ENCODE peak calls at places on chromosomes 3 and 15, in six cellular contexts. Q, X, W, D, A and I are unnamed samples.

GRCh38 chr3:59266551-59266950 is 216.7 kb upstream of the CFAP20DC start:
- DNase-seq in Q (no peak), X (no peak), W (no peak), D (no peak), A (no peak), I (no peak)

GRCh38 chr15:47374222-47374621 is 343.1 kb upstream of the SEMA6D start:
- DNase-seq in Q (peak), X (peak), W (no peak), D (no peak), A (no peak), I (peak)

GRCh38 chr3:48038971-48039481 is 22.8 kb upstream of the MAP4 start:
- DNase-seq in Q (no peak), X (peak), W (peak), D (no peak), A (no peak), I (peak)

GRCh38 chr15:38854506-38854905 is 289.9 kb upstream of the RASGRP1 start:
- DNase-seq in Q (no peak), X (no peak), W (no peak), D (no peak), A (no peak), I (no peak)

GRCh38 chr3:82000350-82000749 is 238.9 kb upstream of the GBE1 start:
- DNase-seq in Q (no peak), X (no peak), W (no peak), D (no peak), A (no peak), I (no peak)

GRCh38 chr15:68776477-68777270 is 44.0 kb downstream of the ANP32A start:
- DNase-seq in Q (no peak), X (no peak), W (no peak), D (no peak), A (no peak), I (peak)

GRCh38 chr15:55434989-55435825 is 26.9 kb downstream of the PIERCE2 start:
- DNase-seq in Q (peak), X (peak), W (peak), D (peak), A (no peak), I (peak)

GRCh38 chr3:24316887-24317383 is 177.7 kb downstream of the THRB start:
- DNase-seq in Q (no peak), X (no peak), W (peak), D (no peak), A (no peak), I (no peak)

GRCh38 chr3:47813551-47814177 is 10.7 kb downstream of the DHX30 start:
- DNase-seq in Q (no peak), X (no peak), W (no peak), D (no peak), A (no peak), I (no peak)

GRCh38 chr3:106691476-106691875 is 685.8 kb upstream of the CCDC54 start:
- DNase-seq in Q (no peak), X (no peak), W (no peak), D (no peak), A (no peak), I (no peak)

GRCh38 chr15:68417897-68418296 is 14.1 kb downstream of the ITGA11 start:
- DNase-seq in Q (no peak), X (no peak), W (no peak), D (no peak), A (no peak), I (no peak)

GRCh38 chr15:29089731-29090616 is 179.6 kb downstream of the NSMCE3 start:
- DNase-seq in Q (no peak), X (no peak), W (no peak), D (no peak), A (no peak), I (peak)

GRCh38 chr3:13149331-13150203 is 76.3 kb upstream of the IQSEC1 start:
- DNase-seq in Q (no peak), X (no peak), W (no peak), D (no peak), A (no peak), I (no peak)

GRCh38 chr3:48427630-48427962 is 2.3 kb downstream of the PLXNB1 start:
- DNase-seq in Q (no peak), X (no peak), W (no peak), D (no peak), A (no peak), I (no peak)

GRCh38 chr3:184155644-184156521 is 706 bp downstream of the DVL3 start:
- DNase-seq in Q (no peak), X (peak), W (peak), D (peak), A (no peak), I (peak)

GRCh38 chr3:150268426-150269321 is 139.4 kb upstream of the TSC22D2 start:
- DNase-seq in Q (peak), X (no peak), W (peak), D (peak), A (no peak), I (no peak)

GRCh38 chr15:31235298-31236183 is 91.1 kb upstream of the KLF13 start:
- DNase-seq in Q (peak), X (no peak), W (no peak), D (peak), A (no peak), I (no peak)

GRCh38 chr3:151398895-151399294 is 14.3 kb upstream of the P2RY12 start:
- DNase-seq in Q (no peak), X (no peak), W (peak), D (no peak), A (no peak), I (peak)

GRCh38 chr3:23096041-23096440 is 107.1 kb upstream of the UBE2E2 start:
- DNase-seq in Q (peak), X (no peak), W (no peak), D (no peak), A (no peak), I (no peak)

GRCh38 chr3:30311781-30312180 is 294.6 kb upstream of the TGFBR2 start:
- DNase-seq in Q (no peak), X (no peak), W (no peak), D (no peak), A (no peak), I (no peak)

GRCh38 chr3:182913889-182914288 is 66.4 kb downstream of the DCUN1D1 start:
- DNase-seq in Q (no peak), X (no peak), W (no peak), D (no peak), A (peak), I (no peak)

GRCh38 chr3:119380697-119381096 is 82.7 kb downstream of the TMEM39A start:
- DNase-seq in Q (peak), X (no peak), W (no peak), D (peak), A (no peak), I (no peak)

GRCh38 chr3:1700650-1701049 is 398.0 kb upstream of the CNTN4 start:
- DNase-seq in Q (no peak), X (no peak), W (no peak), D (no peak), A (no peak), I (no peak)

GRCh38 chr3:78668302-78668701 is 1099.5 kb downstream of the ROBO1 start:
- DNase-seq in Q (no peak), X (no peak), W (peak), D (no peak), A (no peak), I (no peak)

GRCh38 chr3:169562988-169563774 is 100.3 kb downstream of the MECOM start:
- DNase-seq in Q (peak), X (no peak), W (no peak), D (no peak), A (no peak), I (peak)

GRCh38 chr3:77348244-77348855 is 308.5 kb downstream of the ROBO2 start:
- DNase-seq in Q (peak), X (peak), W (peak), D (peak), A (no peak), I (peak)

GRCh38 chr3:197737749-197738462 is 1.2 kb upstream of the RUBCN start:
- DNase-seq in Q (no peak), X (no peak), W (no peak), D (peak), A (no peak), I (no peak)

GRCh38 chr15:94305133-94305532 is 73.8 kb downstream of the MCTP2 start:
- DNase-seq in Q (no peak), X (no peak), W (no peak), D (no peak), A (no peak), I (peak)

GRCh38 chr3:113629941-113630340 is 66.5 kb downstream of the USF3 start:
- DNase-seq in Q (no peak), X (no peak), W (no peak), D (no peak), A (no peak), I (no peak)

GRCh38 chr3:45994661-45995369 is 809 bp downstream of the FYCO1 start:
- DNase-seq in Q (no peak), X (no peak), W (peak), D (peak), A (no peak), I (peak)

GRCh38 chr3:150556792-150557191 is 10.2 kb downstream of the EIF2A start:
- DNase-seq in Q (no peak), X (peak), W (no peak), D (no peak), A (no peak), I (no peak)

GRCh38 chr15:74833376-74834107 is 7.1 kb downstream of the CPLX3 start:
- DNase-seq in Q (no peak), X (no peak), W (no peak), D (no peak), A (no peak), I (peak)

GRCh38 chr3:129624347-129625070 is 18.0 kb upstream of the PLXND1 start:
- DNase-seq in Q (no peak), X (peak), W (no peak), D (no peak), A (no peak), I (peak)

GRCh38 chr3:124851136-124851535 is 36.0 kb downstream of the ITGB5 start:
- DNase-seq in Q (no peak), X (no peak), W (no peak), D (no peak), A (no peak), I (no peak)

GRCh38 chr15:58357529-58358476 is 74.0 kb upstream of the LIPC start:
- DNase-seq in Q (peak), X (peak), W (no peak), D (no peak), A (no peak), I (no peak)

GRCh38 chr15:100663550-100664335 is 61.4 kb downstream of the ASB7 start:
- DNase-seq in Q (no peak), X (peak), W (no peak), D (no peak), A (no peak), I (no peak)

GRCh38 chr3:149339931-149340309 is 6.5 kb upstream of the TM4SF18 start:
- DNase-seq in Q (peak), X (peak), W (peak), D (no peak), A (no peak), I (peak)

GRCh38 chr15:33526532-33526931 is 215.8 kb downstream of the RYR3 start:
- DNase-seq in Q (no peak), X (no peak), W (no peak), D (no peak), A (no peak), I (no peak)

GRCh38 chr15:51756482-51756881 is 5.1 kb downstream of the TMOD2 start:
- DNase-seq in Q (no peak), X (no peak), W (no peak), D (peak), A (no peak), I (peak)
- TF ChIP-seq MYC in Q (no peak), X (no peak), W (no peak), D (no peak), A (no peak), I (no peak)

GRCh38 chr3:144312702-144313101 is 341.1 kb downstream of the DIPK2A start:
- DNase-seq in Q (no peak), X (no peak), W (no peak), D (no peak), A (no peak), I (no peak)
- H3K4me3 ChIP-seq in Q (no peak), X (no peak), W (no peak), D (no peak), A (no peak), I (no peak)

GRCh38 chr3:15527031-15527459 is 5.5 kb upstream of the COLQ start:
- DNase-seq in Q (no peak), X (no peak), W (peak), D (peak), A (no peak), I (no peak)
- TF ChIP-seq MYC in Q (no peak), X (no peak), W (no peak), D (no peak), A (no peak), I (no peak)

GRCh38 chr3:188946837-188947236 is 224.9 kb upstream of the TPRG1 start:
- DNase-seq in Q (no peak), X (no peak), W (no peak), D (no peak), A (no peak), I (no peak)
- H3K4me3 ChIP-seq in Q (peak), X (peak), W (no peak), D (no peak), A (no peak), I (no peak)

DNA sequence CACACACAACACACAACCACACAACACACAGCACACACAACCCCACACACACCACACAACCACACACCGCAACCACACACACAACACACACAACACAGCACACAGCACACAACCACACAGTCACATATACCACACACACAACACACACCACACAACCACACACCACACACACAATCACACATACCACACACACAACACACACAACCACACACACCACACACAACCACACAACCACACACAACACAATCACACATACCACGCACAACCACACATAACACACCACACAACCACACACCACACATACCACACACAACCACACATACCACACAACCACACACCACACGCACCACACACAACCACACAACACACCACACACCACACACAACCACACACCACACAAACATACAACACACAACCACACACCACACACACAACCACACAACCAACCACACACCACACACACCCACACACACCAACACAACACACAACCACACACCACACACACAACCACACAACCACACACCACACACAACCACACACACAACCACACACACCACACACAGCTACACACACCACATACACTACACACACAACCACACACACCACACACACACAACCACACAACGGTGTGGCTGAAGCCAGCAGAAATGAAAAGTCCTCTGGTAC is 23.6 kb downstream of the CPN2 start:
- DNase-seq in Q (peak), X (no peak), W (no peak), D (no peak), A (no peak), I (no peak)
- TF ChIP-seq MYC in Q (no peak), X (no peak), W (no peak), D (no peak), A (no peak), I (no peak)

GRCh38 chr3:31705726-31706125 is 173.0 kb downstream of the STT3B start:
- DNase-seq in Q (no peak), X (no peak), W (no peak), D (no peak), A (no peak), I (no peak)
- H3K4me3 ChIP-seq in Q (no peak), X (no peak), W (no peak), D (no peak), A (no peak), I (no peak)

GRCh38 chr3:54356299-54357037 is 234.1 kb downstream of the CACNA2D3 start:
- DNase-seq in Q (no peak), X (no peak), W (no peak), D (no peak), A (no peak), I (no peak)

GRCh38 chr3:54355795-54356194 is 233.4 kb downstream of the CACNA2D3 start:
- DNase-seq in Q (no peak), X (no peak), W (no peak), D (no peak), A (no peak), I (no peak)

GRCh38 chr3:54358327-54358726 is 236.0 kb downstream of the CACNA2D3 start:
- DNase-seq in Q (no peak), X (no peak), W (no peak), D (no peak), A (no peak), I (no peak)

GRCh38 chr3:54358969-54359648 is 236.8 kb downstream of the CACNA2D3 start:
- DNase-seq in Q (no peak), X (no peak), W (no peak), D (no peak), A (no peak), I (no peak)

DNA sequence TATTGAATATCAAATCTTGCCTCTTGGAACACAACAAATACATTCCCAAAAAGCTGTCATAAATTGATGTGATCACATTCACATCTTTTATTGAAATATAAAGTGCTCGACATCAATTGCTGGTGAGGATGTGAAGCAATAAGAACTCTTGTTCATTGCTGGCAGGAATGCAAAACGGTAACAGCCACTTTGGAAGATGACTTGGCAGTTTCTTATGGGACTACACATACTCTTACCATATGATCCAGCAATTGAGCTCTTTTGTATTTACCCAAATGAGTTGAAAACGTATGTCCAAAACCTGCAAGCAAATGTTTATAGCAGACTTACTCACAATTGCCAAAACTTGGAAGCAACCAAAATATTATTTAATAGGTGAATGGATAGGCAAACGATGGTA is 235.0 kb downstream of the CACNA2D3 start:
- DNase-seq in Q (no peak), X (no peak), W (no peak), D (no peak), A (no peak), I (no peak)
- TF ChIP-seq MYC in Q (no peak), X (no peak), W (no peak), D (no peak), A (no peak), I (no peak)